ENCODE peak calls at places on chromosomes 13 and 19, in six cellular contexts. One of them, this sample, is unnamed.
A peak's percentile ranks its signal among the peaks of the same experiment; 100 is the strongest.

GRCh38 chr19:22517496-22518411 is 95.6 kb upstream of the ZNF98 start:
- DNase-seq in adipocyte: no peak
- DNase-seq in cardiac muscle cell: no peak
- DNase-seq in neural progenitor cell: no peak
- DNase-seq in sigmoid colon: no peak
- DNase-seq in breast epithelium: no peak
- DNase-seq in this sample: no peak

GRCh38 chr19:16573296-16573695 is 1.1 kb upstream of the SLC35E1 start:
- DNase-seq in neural progenitor cell: no peak
- DNase-seq in breast epithelium: no peak
- DNase-seq in adipocyte: no peak
- DNase-seq in sigmoid colon: no peak
- DNase-seq in cardiac muscle cell: no peak
- DNase-seq in this sample: no peak

GRCh38 chr13:91313103-91313502 is 34.4 kb upstream of the MIR17HG start:
- DNase-seq in cardiac muscle cell: peak; percentile 30
- DNase-seq in neural progenitor cell: peak; percentile 56
- DNase-seq in sigmoid colon: no peak
- DNase-seq in adipocyte: peak; percentile 59
- DNase-seq in breast epithelium: no peak
- DNase-seq in this sample: no peak

GRCh38 chr13:73451120-73452029 is 392.6 kb downstream of the KLF5 start:
- DNase-seq in sigmoid colon: no peak
- DNase-seq in breast epithelium: no peak
- DNase-seq in cardiac muscle cell: no peak
- DNase-seq in adipocyte: no peak
- DNase-seq in neural progenitor cell: no peak
- DNase-seq in this sample: no peak

GRCh38 chr19:45403781-45404556 is 900 bp downstream of the PPP1R13L start:
- DNase-seq in adipocyte: peak; percentile 57
- DNase-seq in sigmoid colon: peak; percentile 73
- DNase-seq in neural progenitor cell: peak; percentile 77
- DNase-seq in cardiac muscle cell: peak; percentile 35
- DNase-seq in breast epithelium: peak; percentile 72
- DNase-seq in this sample: no peak

GRCh38 chr13:55553736-55554135 is 1587.0 kb upstream of the PRR20A start:
- DNase-seq in breast epithelium: no peak
- DNase-seq in cardiac muscle cell: no peak
- DNase-seq in adipocyte: no peak
- DNase-seq in neural progenitor cell: no peak
- DNase-seq in sigmoid colon: no peak
- DNase-seq in this sample: no peak

GRCh38 chr13:55967055-55967454 is 1173.7 kb upstream of the PRR20A start:
- DNase-seq in neural progenitor cell: no peak
- DNase-seq in cardiac muscle cell: no peak
- DNase-seq in breast epithelium: no peak
- DNase-seq in sigmoid colon: no peak
- DNase-seq in adipocyte: no peak
- DNase-seq in this sample: no peak

GRCh38 chr13:19158526-19158925 is 23.1 kb downstream of the TUBA3C start:
- DNase-seq in breast epithelium: no peak
- DNase-seq in neural progenitor cell: no peak
- DNase-seq in cardiac muscle cell: no peak
- DNase-seq in sigmoid colon: peak; percentile 28
- DNase-seq in adipocyte: no peak
- DNase-seq in this sample: no peak

GRCh38 chr13:41960195-41960699 is 662 bp downstream of the VWA8 start:
- DNase-seq in adipocyte: peak; percentile 62
- DNase-seq in neural progenitor cell: no peak
- DNase-seq in cardiac muscle cell: peak; percentile 41
- DNase-seq in sigmoid colon: no peak
- DNase-seq in breast epithelium: no peak
- DNase-seq in this sample: no peak

GRCh38 chr13:104385409-104385808 is 1319.2 kb upstream of the SLC10A2 start:
- DNase-seq in breast epithelium: no peak
- DNase-seq in adipocyte: peak; percentile 16
- DNase-seq in cardiac muscle cell: peak; percentile 68
- DNase-seq in sigmoid colon: no peak
- DNase-seq in neural progenitor cell: no peak
- DNase-seq in this sample: no peak

GRCh38 chr13:38950987-38951386 is 39.6 kb downstream of the STOML3 start:
- DNase-seq in sigmoid colon: no peak
- DNase-seq in neural progenitor cell: no peak
- DNase-seq in breast epithelium: no peak
- DNase-seq in adipocyte: no peak
- DNase-seq in cardiac muscle cell: no peak
- DNase-seq in this sample: no peak

GRCh38 chr13:98370806-98371553 is 193.9 kb upstream of the RNF113B start:
- DNase-seq in adipocyte: peak; percentile 92
- DNase-seq in breast epithelium: no peak
- DNase-seq in neural progenitor cell: no peak
- DNase-seq in cardiac muscle cell: peak; percentile 87
- DNase-seq in sigmoid colon: peak; percentile 88
- DNase-seq in this sample: no peak

GRCh38 chr13:25375727-25376358 is 4.1 kb downstream of the ATP8A2 start:
- DNase-seq in breast epithelium: no peak
- DNase-seq in neural progenitor cell: peak; percentile 54
- DNase-seq in cardiac muscle cell: peak; percentile 60
- DNase-seq in sigmoid colon: no peak
- DNase-seq in adipocyte: peak; percentile 77
- DNase-seq in this sample: peak; percentile 26

GRCh38 chr19:40778865-40779284 is 828 bp downstream of the RAB4B start:
- DNase-seq in breast epithelium: no peak
- DNase-seq in neural progenitor cell: no peak
- DNase-seq in sigmoid colon: no peak
- DNase-seq in adipocyte: peak; percentile 51
- DNase-seq in cardiac muscle cell: no peak
- DNase-seq in this sample: no peak

GRCh38 chr19:9836021-9836420 is 903 bp downstream of the PIN1 start:
- DNase-seq in neural progenitor cell: no peak
- DNase-seq in cardiac muscle cell: peak; percentile 37
- DNase-seq in adipocyte: peak; percentile 69
- DNase-seq in breast epithelium: no peak
- DNase-seq in sigmoid colon: no peak
- DNase-seq in this sample: no peak

GRCh38 chr19:36051236-36051635 is 2.8 kb downstream of the THAP8 start:
- DNase-seq in cardiac muscle cell: no peak
- DNase-seq in breast epithelium: no peak
- DNase-seq in sigmoid colon: no peak
- DNase-seq in adipocyte: no peak
- DNase-seq in neural progenitor cell: peak; percentile 67
- DNase-seq in this sample: no peak

GRCh38 chr13:113117335-113117872 is 5.2 kb upstream of the F10 start:
- DNase-seq in sigmoid colon: no peak
- DNase-seq in adipocyte: peak; percentile 42
- DNase-seq in breast epithelium: no peak
- DNase-seq in neural progenitor cell: no peak
- DNase-seq in cardiac muscle cell: no peak
- DNase-seq in this sample: no peak
- H3K27me3 ChIP-seq in sigmoid colon: peaks cover 2% of the 10 kb centered on the region
- H3K27me3 ChIP-seq in adipocyte: peaks cover 35% of the 10 kb centered on the region
- H3K27me3 ChIP-seq in breast epithelium: no peaks in the 10 kb centered on the region
- H3K27me3 ChIP-seq in neural progenitor cell: no peaks in the 10 kb centered on the region
- H3K27me3 ChIP-seq in cardiac muscle cell: peaks cover 90% of the 10 kb centered on the region
- H3K27me3 ChIP-seq in this sample: no peaks in the 10 kb centered on the region

GRCh38 chr19:6270822-6271221 is 9.0 kb downstream of the MLLT1 start:
- DNase-seq in breast epithelium: no peak
- DNase-seq in neural progenitor cell: no peak
- DNase-seq in adipocyte: no peak
- DNase-seq in sigmoid colon: no peak
- DNase-seq in cardiac muscle cell: no peak
- DNase-seq in this sample: no peak
- H3K4me3 ChIP-seq in breast epithelium: no peak overlapping the region
- H3K4me3 ChIP-seq in neural progenitor cell: no peak overlapping the region
- H3K4me3 ChIP-seq in adipocyte: peak overlapping the region; percentile 71
- H3K4me3 ChIP-seq in sigmoid colon: peak overlapping the region; percentile 42
- H3K4me3 ChIP-seq in cardiac muscle cell: peak overlapping the region; percentile 2
- H3K4me3 ChIP-seq in this sample: no peak overlapping the region

DNA sequence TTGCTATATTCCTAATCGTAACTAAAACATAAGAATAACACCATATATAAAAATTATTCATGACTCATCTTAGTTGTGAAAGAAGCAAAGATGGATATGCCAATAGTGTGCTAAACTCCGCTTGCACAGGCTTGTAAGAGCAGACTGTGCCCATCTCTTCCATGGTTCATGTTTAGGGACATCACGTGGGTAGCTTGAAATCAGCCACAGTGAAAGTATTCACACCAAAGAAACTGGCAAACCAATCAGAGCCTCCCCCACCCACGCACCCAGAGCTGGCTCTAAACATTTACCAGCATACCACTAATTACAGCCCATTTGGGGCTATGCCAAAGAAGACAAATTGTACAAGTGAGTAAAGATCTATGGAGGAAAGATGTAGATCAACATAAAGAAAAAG is 147.5 kb downstream of the DIAPH3 start:
- DNase-seq in sigmoid colon: no peak
- DNase-seq in adipocyte: no peak
- DNase-seq in neural progenitor cell: no peak
- DNase-seq in breast epithelium: no peak
- DNase-seq in cardiac muscle cell: no peak
- DNase-seq in this sample: no peak
- H3K4me1 ChIP-seq in sigmoid colon: no peaks in the 10 kb centered on the region
- H3K4me1 ChIP-seq in adipocyte: peaks cover 22% of the 10 kb centered on the region
- H3K4me1 ChIP-seq in neural progenitor cell: peaks cover 26% of the 10 kb centered on the region
- H3K4me1 ChIP-seq in breast epithelium: no peaks in the 10 kb centered on the region
- H3K4me1 ChIP-seq in cardiac muscle cell: peaks cover 17% of the 10 kb centered on the region
- H3K4me1 ChIP-seq in this sample: peaks cover 4% of the 10 kb centered on the region

GRCh38 chr13:99974296-99974938 is 2.9 kb upstream of the ZIC5 start:
- DNase-seq in cardiac muscle cell: no peak
- DNase-seq in breast epithelium: no peak
- DNase-seq in sigmoid colon: no peak
- DNase-seq in neural progenitor cell: peak; percentile 41
- DNase-seq in adipocyte: no peak
- DNase-seq in this sample: no peak
- H3K27me3 ChIP-seq in cardiac muscle cell: peaks cover 97% of the 10 kb centered on the region
- H3K27me3 ChIP-seq in breast epithelium: peaks cover 21% of the 10 kb centered on the region
- H3K27me3 ChIP-seq in sigmoid colon: peaks cover 99% of the 10 kb centered on the region
- H3K27me3 ChIP-seq in neural progenitor cell: peaks cover 68% of the 10 kb centered on the region
- H3K27me3 ChIP-seq in adipocyte: peaks cover 80% of the 10 kb centered on the region
- H3K27me3 ChIP-seq in this sample: no peaks in the 10 kb centered on the region

GRCh38 chr13:48414501-48414900 is 1.6 kb upstream of the LPAR6 start:
- DNase-seq in sigmoid colon: no peak
- DNase-seq in breast epithelium: no peak
- DNase-seq in adipocyte: no peak
- DNase-seq in cardiac muscle cell: no peak
- DNase-seq in neural progenitor cell: no peak
- DNase-seq in this sample: no peak

GRCh38 chr13:48411281-48412099 is 1.4 kb downstream of the LPAR6 start:
- DNase-seq in neural progenitor cell: peak; percentile 11
- DNase-seq in cardiac muscle cell: peak; percentile 33
- DNase-seq in adipocyte: no peak
- DNase-seq in sigmoid colon: no peak
- DNase-seq in breast epithelium: no peak
- DNase-seq in this sample: no peak

GRCh38 chr13:48412100-48412556 is 785 bp downstream of the LPAR6 start:
- DNase-seq in neural progenitor cell: no peak
- DNase-seq in sigmoid colon: no peak
- DNase-seq in breast epithelium: no peak
- DNase-seq in adipocyte: no peak
- DNase-seq in cardiac muscle cell: peak; percentile 44
- DNase-seq in this sample: no peak

GRCh38 chr13:48412881-48413351 is at the start of gene LPAR6:
- DNase-seq in neural progenitor cell: peak; percentile 13
- DNase-seq in adipocyte: no peak
- DNase-seq in cardiac muscle cell: peak; percentile 87
- DNase-seq in breast epithelium: no peak
- DNase-seq in sigmoid colon: no peak
- DNase-seq in this sample: peak; percentile 4

DNA sequence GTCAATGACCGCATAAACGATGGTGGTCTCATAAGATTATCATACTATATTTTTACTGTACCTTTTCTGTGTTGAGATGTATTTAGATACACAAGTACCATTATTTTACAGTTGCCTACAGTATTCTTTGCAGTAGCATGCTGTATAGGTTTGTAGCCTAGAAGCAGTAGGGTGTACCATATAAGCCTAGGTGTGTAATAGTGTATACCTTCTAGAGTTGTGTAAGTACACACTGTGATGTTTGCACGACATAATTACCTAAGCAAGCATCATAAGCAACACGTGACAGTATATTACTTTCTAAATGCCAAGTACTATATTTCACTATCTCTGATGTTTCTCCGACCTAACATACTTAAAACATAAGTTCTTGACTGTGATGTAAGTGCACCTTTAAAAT is 2.7 kb downstream of the LPAR6 start:
- DNase-seq in adipocyte: no peak
- DNase-seq in neural progenitor cell: no peak
- DNase-seq in sigmoid colon: no peak
- DNase-seq in cardiac muscle cell: no peak
- DNase-seq in breast epithelium: no peak
- DNase-seq in this sample: no peak
- H3K4me3 ChIP-seq in adipocyte: peak overlapping the region; percentile 97
- H3K4me3 ChIP-seq in neural progenitor cell: no peak overlapping the region
- H3K4me3 ChIP-seq in sigmoid colon: peak overlapping the region; percentile 52
- H3K4me3 ChIP-seq in cardiac muscle cell: no peak overlapping the region
- H3K4me3 ChIP-seq in breast epithelium: peak overlapping the region; percentile 70
- H3K4me3 ChIP-seq in this sample: no peak overlapping the region

DNA sequence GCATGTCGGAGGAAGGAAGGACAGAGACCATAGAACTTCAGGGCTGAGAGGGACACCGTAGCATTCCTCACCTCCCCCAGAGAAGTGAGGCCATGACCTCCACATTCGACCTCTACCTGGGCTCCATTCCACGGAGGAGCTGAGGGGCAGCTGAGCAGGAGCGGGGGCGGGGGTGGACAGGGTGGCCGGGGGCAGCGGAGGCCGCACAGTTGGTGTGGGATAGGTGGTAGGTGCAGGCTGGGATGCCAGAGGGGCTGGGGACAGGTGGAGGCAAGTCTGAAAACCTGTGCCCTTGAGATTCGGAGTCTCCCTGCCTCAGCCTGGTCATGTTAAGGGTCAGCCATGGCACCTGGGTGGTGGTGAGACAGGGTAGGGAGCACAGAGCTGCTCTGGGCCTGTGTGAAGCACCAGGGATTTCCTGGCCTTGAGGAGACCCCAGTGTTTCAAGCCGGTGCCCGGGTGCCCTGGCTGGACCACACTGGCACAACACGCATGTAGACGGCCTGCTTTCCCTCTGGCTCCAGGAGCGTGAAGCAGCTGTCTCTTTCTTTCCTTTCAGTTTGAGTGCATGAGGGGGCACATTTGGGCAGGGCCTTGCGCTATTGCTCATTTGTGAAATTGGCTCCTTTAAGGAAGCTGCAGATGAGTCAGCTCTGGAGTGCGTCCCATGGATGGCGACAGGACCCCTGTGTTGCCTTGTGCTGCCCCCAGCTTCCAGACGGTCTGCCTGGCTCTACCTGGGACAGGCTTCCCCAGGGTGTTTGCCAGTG is 51.8 kb downstream of the TSSK6 start:
- DNase-seq in breast epithelium: no peak
- DNase-seq in neural progenitor cell: no peak
- DNase-seq in cardiac muscle cell: peak; percentile 68
- DNase-seq in sigmoid colon: peak; percentile 77
- DNase-seq in adipocyte: peak; percentile 75
- DNase-seq in this sample: peak; percentile 47
- H3K4me1 ChIP-seq in breast epithelium: peaks cover 31% of the 10 kb centered on the region
- H3K4me1 ChIP-seq in neural progenitor cell: peaks cover 54% of the 10 kb centered on the region
- H3K4me1 ChIP-seq in cardiac muscle cell: peaks cover 49% of the 10 kb centered on the region
- H3K4me1 ChIP-seq in sigmoid colon: no peaks in the 10 kb centered on the region
- H3K4me1 ChIP-seq in adipocyte: peaks cover 62% of the 10 kb centered on the region
- H3K4me1 ChIP-seq in this sample: peaks cover 33% of the 10 kb centered on the region